ENCODE peak calls at places on chromosomes 13 and 19, in ten cellular contexts. H is osteocyte, T is fibroblast of pulmonary artery, A is lower lobe of right lung, S is neural crest cell, E is neuronal stem cell, J is left lobe of liver, M is PC-9, Y is body of pancreas, D is cardiac muscle cell. Q is an unnamed sample.

GRCh38 chr19:5823579-5824281 is 15.8 kb downstream of the FUT6 start:
- DNase-seq in H (no peak), T (no peak), A (no peak), S (peak; percentile 36), E (no peak), J (no peak), M (peak; percentile 21), Y (peak; percentile 47), D (no peak), Q (peak; percentile 66)

GRCh38 chr13:99528547-99528946 is 27.3 kb downstream of the TM9SF2 start:
- DNase-seq in H (no peak), T (no peak), A (no peak), S (no peak), E (no peak), J (no peak), M (no peak), Y (no peak), D (peak; percentile 16), Q (peak; percentile 37)

GRCh38 chr19:53877361-53877766 is 4.6 kb upstream of the PRKCG start:
- DNase-seq in H (no peak), T (peak; percentile 33), A (no peak), S (no peak), E (no peak), J (no peak), M (no peak), Y (no peak), D (peak; percentile 51), Q (no peak)

GRCh38 chr13:27273658-27274425 is 3.2 kb downstream of the RASL11A start:
- DNase-seq in H (no peak), T (peak; percentile 72), A (no peak), S (no peak), E (no peak), J (no peak), M (no peak), Y (no peak), D (peak; percentile 72), Q (no peak)

GRCh38 chr13:28059214-28059613 is 41.2 kb downstream of the FLT3 start:
- DNase-seq in H (no peak), T (peak; percentile 48), A (no peak), S (peak; percentile 9), E (peak; percentile 9), J (peak; percentile 49), M (peak; percentile 12), Y (peak; percentile 78), D (peak; percentile 33), Q (no peak)

GRCh38 chr19:42282810-42283247 is 13.8 kb downstream of the CIC start:
- DNase-seq in H (no peak), T (no peak), A (no peak), S (no peak), E (no peak), J (no peak), M (no peak), Y (no peak), D (no peak), Q (no peak)

GRCh38 chr13:80189889-80190597 is 150.9 kb downstream of the SPRY2 start:
- DNase-seq in H (no peak), T (no peak), A (no peak), S (no peak), E (no peak), J (no peak), M (no peak), Y (no peak), D (no peak), Q (no peak)

GRCh38 chr13:44436589-44437337 is 63.1 kb downstream of the SERP2 start:
- DNase-seq in H (peak; percentile 98), T (peak; percentile 96), A (peak; percentile 94), S (peak; percentile 90), E (peak; percentile 90), J (peak; percentile 97), M (peak; percentile 87), Y (peak; percentile 98), D (peak; percentile 96), Q (peak; percentile 97)

GRCh38 chr19:36652958-36653357 is 13.7 kb downstream of the ZNF461 start:
- DNase-seq in H (no peak), T (no peak), A (no peak), S (no peak), E (no peak), J (no peak), M (no peak), Y (no peak), D (no peak), Q (no peak)

GRCh38 chr13:45362939-45363338 is 22.0 kb upstream of the TPT1 start:
- DNase-seq in H (no peak), T (no peak), A (no peak), S (no peak), E (no peak), J (no peak), M (no peak), Y (no peak), D (no peak), Q (no peak)

GRCh38 chr13:27621116-27621365 is 651 bp upstream of the POLR1D start:
- DNase-seq in H (no peak), T (no peak), A (no peak), S (no peak), E (no peak), J (no peak), M (no peak), Y (no peak), D (no peak), Q (no peak)

GRCh38 chr13:110875243-110875642 is 39.6 kb downstream of the ANKRD10 start:
- DNase-seq in H (no peak), T (no peak), A (no peak), S (no peak), E (no peak), J (no peak), M (no peak), Y (no peak), D (no peak), Q (no peak)

GRCh38 chr13:29855009-29855408 is 4.6 kb upstream of the UBL3 start:
- DNase-seq in H (no peak), T (no peak), A (no peak), S (no peak), E (no peak), J (no peak), M (no peak), Y (no peak), D (no peak), Q (no peak)

GRCh38 chr19:15379996-15380647 is 535 bp upstream of the AKAP8 start:
- DNase-seq in H (no peak), T (peak; percentile 51), A (no peak), S (peak; percentile 48), E (no peak), J (peak; percentile 65), M (peak; percentile 86), Y (peak; percentile 49), D (peak; percentile 52), Q (peak; percentile 85)

GRCh38 chr19:2046046-2046907 is 4.8 kb downstream of the MKNK2 start:
- DNase-seq in H (no peak), T (no peak), A (no peak), S (no peak), E (no peak), J (no peak), M (no peak), Y (peak; percentile 42), D (no peak), Q (peak; percentile 58)

GRCh38 chr13:80497007-80497406 is 156.1 kb upstream of the SPRY2 start:
- DNase-seq in H (no peak), T (no peak), A (no peak), S (no peak), E (no peak), J (no peak), M (no peak), Y (peak; percentile 13), D (no peak), Q (no peak)

GRCh38 chr19:34134190-34135032 is 37.9 kb upstream of the LSM14A start:
- DNase-seq in H (peak; percentile 89), T (peak; percentile 70), A (peak; percentile 92), S (peak; percentile 82), E (peak; percentile 87), J (peak; percentile 97), M (peak; percentile 92), Y (peak; percentile 93), D (peak; percentile 88), Q (peak; percentile 94)

GRCh38 chr13:30504081-30504480 is 38.3 kb upstream of the HMGB1 start:
- DNase-seq in H (no peak), T (peak; percentile 56), A (no peak), S (no peak), E (no peak), J (no peak), M (no peak), Y (no peak), D (peak; percentile 67), Q (no peak)

GRCh38 chr13:44048326-44048725 is 168.6 kb downstream of the LACC1 start:
- DNase-seq in H (no peak), T (peak; percentile 24), A (no peak), S (no peak), E (no peak), J (no peak), M (no peak), Y (no peak), D (peak; percentile 21), Q (no peak)

GRCh38 chr13:41462427-41462826 is 5.1 kb downstream of the RGCC start:
- DNase-seq in H (no peak), T (no peak), A (no peak), S (no peak), E (no peak), J (no peak), M (no peak), Y (no peak), D (no peak), Q (no peak)

GRCh38 chr13:24851546-24851945 is 87.6 kb downstream of the RNF17 start:
- DNase-seq in H (no peak), T (peak; percentile 10), A (no peak), S (no peak), E (no peak), J (no peak), M (no peak), Y (no peak), D (peak; percentile 2), Q (no peak)

GRCh38 chr19:10612515-10613119 is 12.7 kb upstream of the SLC44A2 start:
- DNase-seq in H (no peak), T (no peak), A (peak; percentile 87), S (no peak), E (no peak), J (no peak), M (peak; percentile 64), Y (peak; percentile 97), D (no peak), Q (peak; percentile 66)